ENCODE peak calls at places on chromosomes 16 and 17, in eight cellular contexts. M is GM13976; R is activated CD4-positive, CD25-positive, alpha-beta regulatory T cell; S is gastrocnemius medialis; I is iPS-NIHi11; A is glomerular endothelial cell; L is adrenal gland; G is stimulated activated CD8-positive, alpha-beta memory T cell treated with anti-CD3 and anti-CD28 coated beads, Interleukin-15, amount 100 ng/mL, for 1 hour. O is an unnamed sample.

GRCh38 chr16:51924744-51925143 is 622.2 kb downstream of the TOX3 start:
- DNase-seq in M (no peak), R (no peak), S (no peak), I (no peak), A (no peak), L (no peak), G (no peak), O (no peak)

GRCh38 chr17:7839890-7840260 is 5.9 kb downstream of the KDM6B start:
- DNase-seq in M (no peak), R (no peak), S (peak), I (no peak), A (no peak), L (no peak), G (no peak), O (peak)

GRCh38 chr17:82862758-82863645 is 23.2 kb upstream of the ZNF750 start:
- DNase-seq in M (no peak), R (no peak), S (no peak), I (no peak), A (no peak), L (no peak), G (no peak), O (no peak)

GRCh38 chr17:34820166-34820920 is 140.9 kb downstream of the CCT6B start:
- DNase-seq in M (no peak), R (no peak), S (no peak), I (peak), A (no peak), L (no peak), G (no peak), O (peak)

GRCh38 chr16:70650216-70650615 is 3.9 kb downstream of the IL34 start:
- DNase-seq in M (no peak), R (no peak), S (no peak), I (no peak), A (no peak), L (no peak), G (no peak), O (no peak)

GRCh38 chr17:41324180-41325075 is 8.9 kb upstream of the KRTAP17-1 start:
- DNase-seq in M (no peak), R (no peak), S (no peak), I (peak), A (no peak), L (peak), G (no peak), O (peak)

GRCh38 chr16:4613636-4614570 is 785 bp downstream of the UBALD1 start:
- DNase-seq in M (peak), R (no peak), S (no peak), I (peak), A (no peak), L (peak), G (no peak), O (peak)

GRCh38 chr17:49003557-49004511 is 6.6 kb downstream of the IGF2BP1 start:
- DNase-seq in M (no peak), R (no peak), S (no peak), I (peak), A (no peak), L (no peak), G (no peak), O (peak)

GRCh38 chr16:68074850-68075249 is 10.3 kb upstream of the NFATC3 start:
- DNase-seq in M (peak), R (peak), S (no peak), I (no peak), A (no peak), L (no peak), G (peak), O (no peak)

GRCh38 chr16:55735120-55735781 is 79.5 kb downstream of the SLC6A2 start:
- DNase-seq in M (no peak), R (no peak), S (no peak), I (no peak), A (no peak), L (no peak), G (no peak), O (no peak)

GRCh38 chr17:75843577-75844529 is at the start of gene UNC13D:
- DNase-seq in M (peak), R (peak), S (peak), I (peak), A (no peak), L (peak), G (no peak), O (no peak)

GRCh38 chr17:28737770-28738679 is 5.8 kb upstream of the TRAF4 start:
- DNase-seq in M (peak), R (no peak), S (no peak), I (peak), A (no peak), L (no peak), G (no peak), O (no peak)

GRCh38 chr16:64238576-64238975 is 883.3 kb downstream of the CDH11 start:
- DNase-seq in M (no peak), R (no peak), S (no peak), I (no peak), A (no peak), L (no peak), G (no peak), O (no peak)

O was measured in endodermal cell.